ENCODE peak calls at places on chromosomes 6 and 20, in four cellular contexts. K, D, W and O are unnamed samples.

GRCh38 chr20:35008411-35009342 is 53.0 kb downstream of the MYH7B start:
- DNase-seq in K (no peak), D (no peak), W (no peak), O (no peak)

GRCh38 chr6:130396722-130397121 is 30.9 kb downstream of the TMEM200A start:
- DNase-seq in K (no peak), D (no peak), W (no peak), O (no peak)

GRCh38 chr6:55405474-55406220 is 78.4 kb downstream of the GFRAL start:
- DNase-seq in K (no peak), D (no peak), W (no peak), O (no peak)

GRCh38 chr6:168345896-168346754 is 26.5 kb upstream of the DACT2 start:
- DNase-seq in K (no peak), D (no peak), W (no peak), O (no peak)

GRCh38 chr20:48460681-48461080 is 367.1 kb downstream of the PREX1 start:
- DNase-seq in K (no peak), D (no peak), W (no peak), O (no peak)

GRCh38 chr20:53582574-53583351 is 10.9 kb downstream of the ZNF217 start:
- DNase-seq in K (peak), D (no peak), W (no peak), O (peak)

GRCh38 chr20:8082999-8083398 is 49.1 kb upstream of the PLCB1 start:
- DNase-seq in K (no peak), D (no peak), W (no peak), O (no peak)

GRCh38 chr20:37202267-37202943 is 23.1 kb upstream of the MROH8 start:
- DNase-seq in K (peak), D (no peak), W (peak), O (peak)

GRCh38 chr6:76940186-76940585 is 523.1 kb downstream of the HTR1B start:
- DNase-seq in K (no peak), D (no peak), W (no peak), O (no peak)

GRCh38 chr20:4697189-4697873 is 24.4 kb upstream of the PRND start:
- DNase-seq in K (no peak), D (no peak), W (no peak), O (no peak)

GRCh38 chr6:16267428-16268263 is 29.3 kb downstream of the GMPR start:
- DNase-seq in K (no peak), D (no peak), W (peak), O (no peak)

GRCh38 chr6:19153270-19153980 is 683.7 kb upstream of the ID4 start:
- DNase-seq in K (no peak), D (no peak), W (no peak), O (no peak)

GRCh38 chr6:1757133-1757532 is 147.4 kb downstream of the FOXC1 start:
- DNase-seq in K (no peak), D (no peak), W (no peak), O (no peak)

GRCh38 chr6:169775321-169775720 is 23.9 kb downstream of the ERMARD start:
- DNase-seq in K (no peak), D (no peak), W (no peak), O (no peak)

GRCh38 chr6:119132211-119133004 is 53.9 kb upstream of the FAM184A start:
- DNase-seq in K (no peak), D (no peak), W (no peak), O (no peak)

GRCh38 chr6:44202972-44203750 is 13.6 kb upstream of the MYMX start:
- DNase-seq in K (no peak), D (no peak), W (no peak), O (no peak)

GRCh38 chr6:32763417-32763816 is at the start of gene HLA-DQB2:
- DNase-seq in K (no peak), D (no peak), W (peak), O (no peak)

DNA sequence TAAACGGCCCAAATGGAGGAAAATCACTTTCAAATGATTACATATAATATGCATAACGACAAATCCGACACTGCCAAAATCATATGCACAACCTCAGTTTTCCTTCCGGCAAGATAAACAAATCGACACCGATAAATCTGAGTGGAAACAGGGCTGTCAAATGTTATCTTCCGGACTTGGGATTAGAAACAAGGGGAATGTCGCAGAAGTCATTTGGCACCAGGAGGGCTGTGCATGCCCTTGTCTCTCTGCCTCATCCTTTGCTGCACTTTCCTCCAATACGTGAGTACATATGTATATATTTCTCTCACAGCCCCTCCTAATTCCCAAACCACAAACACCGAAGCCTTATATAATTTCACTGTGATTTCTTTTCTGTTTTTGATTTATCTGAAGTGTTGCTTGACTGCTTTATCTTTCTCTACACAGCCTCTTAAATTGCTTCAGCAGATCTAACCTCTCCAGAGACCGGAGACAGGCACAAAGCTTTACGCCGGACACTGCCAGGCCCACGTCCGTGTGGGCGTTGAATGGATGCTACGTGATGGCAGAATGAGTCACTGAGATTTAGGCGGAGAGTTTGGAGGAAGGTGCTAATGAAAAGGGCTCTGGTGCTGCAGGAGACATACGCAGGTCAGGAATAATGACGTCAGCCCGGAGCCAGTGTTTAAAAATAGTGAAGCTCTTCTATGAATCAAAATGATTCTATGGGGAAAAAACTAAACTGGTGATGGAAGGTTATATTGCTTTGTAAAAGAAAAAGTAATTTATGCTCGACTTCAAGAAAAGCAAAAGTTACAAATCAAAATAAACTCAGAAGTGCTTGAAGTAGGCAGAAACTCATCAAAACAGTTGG is 21.0 kb upstream of the PRELID3B start:
- DNase-seq in K (no peak), D (no peak), W (no peak), O (peak)
- TF ChIP-seq RAD21 in K (no peak), D (no peak), W (no peak), O (no peak)

DNA sequence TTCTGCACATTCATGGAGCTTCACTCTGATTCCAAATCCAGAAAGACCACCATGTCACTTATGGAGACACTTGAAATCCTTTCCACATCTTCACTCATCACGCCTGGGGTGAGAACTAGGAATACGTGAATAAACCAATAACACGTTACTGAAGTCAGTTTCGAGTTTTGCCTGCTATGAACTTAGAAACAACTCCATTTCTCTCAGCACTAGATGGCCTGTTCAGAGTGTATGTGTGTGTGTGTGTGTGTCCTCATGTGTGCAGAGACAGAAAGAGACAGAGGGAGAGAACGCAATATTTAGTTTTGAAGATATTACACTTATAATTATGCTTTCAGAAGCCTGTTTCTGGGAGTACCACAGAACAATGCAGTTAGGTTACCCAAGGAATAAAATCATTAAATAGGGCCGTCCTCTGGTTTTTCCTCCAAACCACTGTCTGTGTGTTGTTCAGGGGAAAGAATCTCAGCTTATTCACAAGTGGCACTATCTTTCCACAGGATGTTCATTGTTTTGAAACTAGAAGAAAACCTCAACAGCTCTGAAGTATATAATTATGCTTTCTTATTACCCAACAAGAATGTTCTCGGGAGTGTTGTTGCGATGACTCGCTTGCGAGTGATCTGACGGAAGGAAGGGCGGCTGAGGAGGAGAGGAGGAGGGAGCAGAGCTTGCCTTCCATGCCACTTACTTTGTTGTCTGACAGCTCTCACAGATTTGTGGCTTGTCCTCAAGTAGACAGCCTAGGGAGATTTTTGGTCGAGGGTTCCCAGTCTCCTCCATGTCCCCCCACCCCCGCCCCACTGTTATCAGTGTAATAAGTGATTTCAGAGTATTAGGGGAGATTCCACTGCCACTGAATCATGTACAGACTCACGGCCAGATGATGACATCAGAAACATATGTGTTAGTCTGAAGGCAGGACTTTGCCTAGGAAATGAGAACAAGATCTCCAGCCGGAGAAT is 80.9 kb upstream of the CCN6 start:
- DNase-seq in K (no peak), D (no peak), W (no peak), O (peak)
- TF ChIP-seq JUNB in K (no peak), D (no peak), W (no peak), O (no peak)

GRCh38 chr20:20567712-20568111 is 144.7 kb downstream of the RALGAPA2 start:
- DNase-seq in K (no peak), D (no peak), W (no peak), O (no peak)
- TF ChIP-seq RAD21 in K (no peak), D (no peak), W (no peak), O (no peak)

GRCh38 chr6:165963750-165964149 is 203.9 kb downstream of the TBXT start:
- DNase-seq in K (no peak), D (no peak), W (no peak), O (no peak)
- TF ChIP-seq JUNB in K (no peak), D (no peak), W (no peak), O (no peak)

DNA sequence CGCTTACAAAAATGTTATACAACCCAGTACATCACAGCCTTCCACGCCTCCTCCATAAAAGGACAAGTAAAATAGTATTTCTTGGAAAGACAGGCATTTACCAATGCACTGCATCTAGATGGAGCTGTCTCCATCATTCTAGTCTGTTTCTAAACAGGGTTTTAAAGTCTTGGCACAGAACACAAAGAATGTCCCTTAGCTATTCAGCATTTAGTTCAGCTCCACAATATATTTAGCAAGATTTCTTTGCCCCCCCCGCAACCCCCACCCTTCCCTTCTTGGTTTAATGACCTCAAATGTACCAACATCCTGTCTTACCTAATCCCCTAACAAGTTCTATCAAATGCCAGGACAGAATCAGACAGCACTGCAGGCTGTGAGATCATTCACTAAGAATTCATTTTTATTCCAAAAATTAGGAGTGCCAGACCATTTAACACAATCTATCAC is 198.6 kb downstream of the BACH2 start:
- DNase-seq in K (no peak), D (no peak), W (no peak), O (no peak)
- TF ChIP-seq RAD21 in K (no peak), D (no peak), W (peak), O (peak)

GRCh38 chr6:38722727-38723334 is 7.7 kb downstream of the DNAH8 start:
- DNase-seq in K (no peak), D (no peak), W (peak), O (no peak)

GRCh38 chr6:38723783-38724182 is 8.7 kb downstream of the DNAH8 start:
- DNase-seq in K (no peak), D (no peak), W (no peak), O (no peak)

GRCh38 chr6:38724343-38724742 is 9.2 kb downstream of the DNAH8 start:
- DNase-seq in K (no peak), D (no peak), W (no peak), O (no peak)

GRCh38 chr6:38720295-38720694 is 5.2 kb downstream of the DNAH8 start:
- DNase-seq in K (peak), D (no peak), W (no peak), O (no peak)

GRCh38 chr6:38722037-38722436 is 6.9 kb downstream of the DNAH8 start:
- DNase-seq in K (no peak), D (no peak), W (no peak), O (no peak)
- TF ChIP-seq JUNB in K (no peak), D (no peak), W (no peak), O (no peak)

GRCh38 chr6:4871825-4872224 is 95.6 kb downstream of the CDYL start:
- DNase-seq in K (no peak), D (no peak), W (no peak), O (no peak)

GRCh38 chr6:4872841-4873240 is 96.6 kb downstream of the CDYL start:
- DNase-seq in K (no peak), D (no peak), W (no peak), O (no peak)

GRCh38 chr6:4873928-4874327 is 97.7 kb downstream of the CDYL start:
- DNase-seq in K (no peak), D (no peak), W (no peak), O (no peak)

DNA sequence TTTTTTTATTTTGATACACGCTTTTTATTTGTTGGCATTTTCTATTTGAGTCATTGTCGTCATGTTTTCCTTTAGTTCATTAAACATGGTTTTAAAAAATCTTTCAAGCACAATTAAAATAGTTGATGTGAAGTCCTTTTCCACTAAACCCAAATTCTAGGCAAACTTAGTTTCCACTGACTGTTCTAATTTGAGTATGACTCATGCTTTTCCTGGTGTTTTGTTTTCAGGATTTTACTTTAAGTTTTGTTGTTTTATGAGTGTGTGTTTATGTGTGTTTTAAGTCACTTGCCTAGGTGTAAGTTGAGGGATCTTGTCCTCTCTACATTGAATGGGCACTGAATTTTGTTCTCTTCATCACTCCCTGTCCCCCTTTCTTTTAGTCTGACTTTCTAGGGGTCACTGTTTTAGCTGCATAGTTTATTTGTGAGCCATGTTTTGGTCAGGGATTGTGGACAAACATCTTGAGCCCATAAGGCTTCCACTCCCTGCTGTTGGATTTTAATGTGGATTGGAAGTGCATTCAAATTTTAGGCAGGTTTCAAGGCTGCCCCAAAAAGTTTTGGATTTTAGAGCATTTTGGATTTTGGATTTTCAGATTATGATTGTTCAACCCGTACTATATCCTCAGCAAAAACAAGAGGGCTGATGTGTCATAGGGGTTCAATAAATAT is 94.8 kb downstream of the CDYL start:
- DNase-seq in K (no peak), D (no peak), W (no peak), O (no peak)
- TF ChIP-seq RAD21 in K (no peak), D (no peak), W (no peak), O (no peak)

GRCh38 chr20:63011798-63012197 is 5.0 kb upstream of the BHLHE23 start:
- DNase-seq in K (no peak), D (peak), W (no peak), O (no peak)
- TF ChIP-seq JUNB in K (no peak), D (no peak), W (no peak), O (no peak)

GRCh38 chr6:99905209-99906106 is 88.6 kb downstream of the MCHR2 start:
- DNase-seq in K (peak), D (no peak), W (peak), O (peak)
- TF ChIP-seq RAD21 in K (no peak), D (peak), W (peak), O (peak)